ENCODE peak calls at places on chromosomes 6 and 20, in eight cellular contexts. One of them, this sample, is unnamed.

GRCh38 chr6:24743944-24744335 is 25.0 kb upstream of the C6orf62 start:
- DNase-seq in tibial artery: no peak
- DNase-seq in anterior cingulate cortex: no peak
- DNase-seq in activated CD8-positive, alpha-beta memory T cell treated with anti-CD3 and anti-CD28 coated beads for 24 hours: no peak
- DNase-seq in AG20443: no peak
- DNase-seq in RPMI7951: no peak
- DNase-seq in mucosa of gallbladder: no peak
- DNase-seq in stimulated activated CD4-positive, alpha-beta T cell treated with anti-CD3 and anti-CD28 coated beads, Interleukin-1b, Interleukin-23, amount 100 ng/mL, for 1 hour: no peak
- DNase-seq in this sample: no peak

GRCh38 chr20:57409316-57409671 is 18.1 kb downstream of the RBM38 start:
- DNase-seq in tibial artery: no peak
- DNase-seq in anterior cingulate cortex: no peak
- DNase-seq in activated CD8-positive, alpha-beta memory T cell treated with anti-CD3 and anti-CD28 coated beads for 24 hours: no peak
- DNase-seq in AG20443: no peak
- DNase-seq in RPMI7951: no peak
- DNase-seq in mucosa of gallbladder: no peak
- DNase-seq in stimulated activated CD4-positive, alpha-beta T cell treated with anti-CD3 and anti-CD28 coated beads, Interleukin-1b, Interleukin-23, amount 100 ng/mL, for 1 hour: no peak
- DNase-seq in this sample: no peak

GRCh38 chr6:32815996-32816395 is 806 bp downstream of the HLA-DOB start:
- DNase-seq in tibial artery: no peak
- DNase-seq in anterior cingulate cortex: no peak
- DNase-seq in activated CD8-positive, alpha-beta memory T cell treated with anti-CD3 and anti-CD28 coated beads for 24 hours: no peak
- DNase-seq in AG20443: no peak
- DNase-seq in RPMI7951: no peak
- DNase-seq in mucosa of gallbladder: no peak
- DNase-seq in stimulated activated CD4-positive, alpha-beta T cell treated with anti-CD3 and anti-CD28 coated beads, Interleukin-1b, Interleukin-23, amount 100 ng/mL, for 1 hour: no peak
- DNase-seq in this sample: no peak

GRCh38 chr6:140541288-140541687 is 1166.8 kb upstream of the CITED2 start:
- DNase-seq in tibial artery: no peak
- DNase-seq in anterior cingulate cortex: no peak
- DNase-seq in activated CD8-positive, alpha-beta memory T cell treated with anti-CD3 and anti-CD28 coated beads for 24 hours: no peak
- DNase-seq in AG20443: no peak
- DNase-seq in RPMI7951: peak; percentile 80
- DNase-seq in mucosa of gallbladder: no peak
- DNase-seq in stimulated activated CD4-positive, alpha-beta T cell treated with anti-CD3 and anti-CD28 coated beads, Interleukin-1b, Interleukin-23, amount 100 ng/mL, for 1 hour: no peak
- DNase-seq in this sample: no peak

GRCh38 chr6:96157018-96157565 is 141.3 kb downstream of the FUT9 start:
- DNase-seq in tibial artery: no peak
- DNase-seq in anterior cingulate cortex: no peak
- DNase-seq in activated CD8-positive, alpha-beta memory T cell treated with anti-CD3 and anti-CD28 coated beads for 24 hours: no peak
- DNase-seq in AG20443: no peak
- DNase-seq in RPMI7951: no peak
- DNase-seq in mucosa of gallbladder: no peak
- DNase-seq in stimulated activated CD4-positive, alpha-beta T cell treated with anti-CD3 and anti-CD28 coated beads, Interleukin-1b, Interleukin-23, amount 100 ng/mL, for 1 hour: no peak
- DNase-seq in this sample: no peak

GRCh38 chr6:44977406-44977740 is 350.8 kb upstream of the RUNX2 start:
- DNase-seq in tibial artery: no peak
- DNase-seq in anterior cingulate cortex: no peak
- DNase-seq in activated CD8-positive, alpha-beta memory T cell treated with anti-CD3 and anti-CD28 coated beads for 24 hours: no peak
- DNase-seq in AG20443: no peak
- DNase-seq in RPMI7951: no peak
- DNase-seq in mucosa of gallbladder: no peak
- DNase-seq in stimulated activated CD4-positive, alpha-beta T cell treated with anti-CD3 and anti-CD28 coated beads, Interleukin-1b, Interleukin-23, amount 100 ng/mL, for 1 hour: no peak
- DNase-seq in this sample: no peak

GRCh38 chr6:147930743-147931142 is 411.9 kb upstream of the SASH1 start:
- DNase-seq in tibial artery: no peak
- DNase-seq in anterior cingulate cortex: no peak
- DNase-seq in activated CD8-positive, alpha-beta memory T cell treated with anti-CD3 and anti-CD28 coated beads for 24 hours: no peak
- DNase-seq in AG20443: no peak
- DNase-seq in RPMI7951: no peak
- DNase-seq in mucosa of gallbladder: no peak
- DNase-seq in stimulated activated CD4-positive, alpha-beta T cell treated with anti-CD3 and anti-CD28 coated beads, Interleukin-1b, Interleukin-23, amount 100 ng/mL, for 1 hour: no peak
- DNase-seq in this sample: no peak

GRCh38 chr6:152221806-152222628 is 414.5 kb downstream of the ESR1 start:
- DNase-seq in tibial artery: no peak
- DNase-seq in anterior cingulate cortex: no peak
- DNase-seq in activated CD8-positive, alpha-beta memory T cell treated with anti-CD3 and anti-CD28 coated beads for 24 hours: no peak
- DNase-seq in AG20443: no peak
- DNase-seq in RPMI7951: no peak
- DNase-seq in mucosa of gallbladder: no peak
- DNase-seq in stimulated activated CD4-positive, alpha-beta T cell treated with anti-CD3 and anti-CD28 coated beads, Interleukin-1b, Interleukin-23, amount 100 ng/mL, for 1 hour: no peak
- DNase-seq in this sample: no peak

GRCh38 chr6:144314003-144314485 is 28.9 kb downstream of the UTRN start:
- DNase-seq in tibial artery: peak; percentile 75
- DNase-seq in anterior cingulate cortex: peak; percentile 22
- DNase-seq in activated CD8-positive, alpha-beta memory T cell treated with anti-CD3 and anti-CD28 coated beads for 24 hours: no peak
- DNase-seq in AG20443: peak; percentile 26
- DNase-seq in RPMI7951: no peak
- DNase-seq in mucosa of gallbladder: peak; percentile 61
- DNase-seq in stimulated activated CD4-positive, alpha-beta T cell treated with anti-CD3 and anti-CD28 coated beads, Interleukin-1b, Interleukin-23, amount 100 ng/mL, for 1 hour: no peak
- DNase-seq in this sample: peak; percentile 90

GRCh38 chr20:33900515-33901131 is 89.5 kb downstream of the CHMP4B start:
- DNase-seq in tibial artery: no peak
- DNase-seq in anterior cingulate cortex: no peak
- DNase-seq in activated CD8-positive, alpha-beta memory T cell treated with anti-CD3 and anti-CD28 coated beads for 24 hours: no peak
- DNase-seq in AG20443: no peak
- DNase-seq in RPMI7951: no peak
- DNase-seq in mucosa of gallbladder: no peak
- DNase-seq in stimulated activated CD4-positive, alpha-beta T cell treated with anti-CD3 and anti-CD28 coated beads, Interleukin-1b, Interleukin-23, amount 100 ng/mL, for 1 hour: no peak
- DNase-seq in this sample: no peak

GRCh38 chr6:7237653-7238190 is 75.3 kb downstream of the SSR1 start:
- DNase-seq in tibial artery: no peak
- DNase-seq in anterior cingulate cortex: no peak
- DNase-seq in activated CD8-positive, alpha-beta memory T cell treated with anti-CD3 and anti-CD28 coated beads for 24 hours: no peak
- DNase-seq in AG20443: no peak
- DNase-seq in RPMI7951: no peak
- DNase-seq in mucosa of gallbladder: no peak
- DNase-seq in stimulated activated CD4-positive, alpha-beta T cell treated with anti-CD3 and anti-CD28 coated beads, Interleukin-1b, Interleukin-23, amount 100 ng/mL, for 1 hour: no peak
- DNase-seq in this sample: no peak

GRCh38 chr6:157789861-157790260 is 33.2 kb upstream of the SNX9 start:
- DNase-seq in tibial artery: no peak
- DNase-seq in anterior cingulate cortex: no peak
- DNase-seq in activated CD8-positive, alpha-beta memory T cell treated with anti-CD3 and anti-CD28 coated beads for 24 hours: no peak
- DNase-seq in AG20443: no peak
- DNase-seq in RPMI7951: no peak
- DNase-seq in mucosa of gallbladder: no peak
- DNase-seq in stimulated activated CD4-positive, alpha-beta T cell treated with anti-CD3 and anti-CD28 coated beads, Interleukin-1b, Interleukin-23, amount 100 ng/mL, for 1 hour: no peak
- DNase-seq in this sample: no peak

GRCh38 chr6:36755435-36756348 is 58.1 kb downstream of the RAB44 start:
- DNase-seq in tibial artery: no peak
- DNase-seq in anterior cingulate cortex: no peak
- DNase-seq in activated CD8-positive, alpha-beta memory T cell treated with anti-CD3 and anti-CD28 coated beads for 24 hours: peak; percentile 82
- DNase-seq in AG20443: no peak
- DNase-seq in RPMI7951: peak; percentile 58
- DNase-seq in mucosa of gallbladder: no peak
- DNase-seq in stimulated activated CD4-positive, alpha-beta T cell treated with anti-CD3 and anti-CD28 coated beads, Interleukin-1b, Interleukin-23, amount 100 ng/mL, for 1 hour: peak; percentile 42
- DNase-seq in this sample: peak; percentile 94

GRCh38 chr6:170243791-170244291 is 47.0 kb downstream of the DLL1 start:
- DNase-seq in tibial artery: no peak
- DNase-seq in anterior cingulate cortex: peak; percentile 58
- DNase-seq in activated CD8-positive, alpha-beta memory T cell treated with anti-CD3 and anti-CD28 coated beads for 24 hours: no peak
- DNase-seq in AG20443: peak; percentile 42
- DNase-seq in RPMI7951: no peak
- DNase-seq in mucosa of gallbladder: no peak
- DNase-seq in stimulated activated CD4-positive, alpha-beta T cell treated with anti-CD3 and anti-CD28 coated beads, Interleukin-1b, Interleukin-23, amount 100 ng/mL, for 1 hour: no peak
- DNase-seq in this sample: no peak

GRCh38 chr6:20811112-20811746 is 277.0 kb downstream of the CDKAL1 start:
- DNase-seq in tibial artery: no peak
- DNase-seq in anterior cingulate cortex: no peak
- DNase-seq in activated CD8-positive, alpha-beta memory T cell treated with anti-CD3 and anti-CD28 coated beads for 24 hours: no peak
- DNase-seq in AG20443: peak; percentile 82
- DNase-seq in RPMI7951: peak; percentile 93
- DNase-seq in mucosa of gallbladder: no peak
- DNase-seq in stimulated activated CD4-positive, alpha-beta T cell treated with anti-CD3 and anti-CD28 coated beads, Interleukin-1b, Interleukin-23, amount 100 ng/mL, for 1 hour: no peak
- DNase-seq in this sample: peak; percentile 95

GRCh38 chr6:107102414-107102805 is 12.9 kb downstream of the BEND3 start:
- DNase-seq in tibial artery: no peak
- DNase-seq in anterior cingulate cortex: no peak
- DNase-seq in activated CD8-positive, alpha-beta memory T cell treated with anti-CD3 and anti-CD28 coated beads for 24 hours: no peak
- DNase-seq in AG20443: no peak
- DNase-seq in RPMI7951: no peak
- DNase-seq in mucosa of gallbladder: no peak
- DNase-seq in stimulated activated CD4-positive, alpha-beta T cell treated with anti-CD3 and anti-CD28 coated beads, Interleukin-1b, Interleukin-23, amount 100 ng/mL, for 1 hour: no peak
- DNase-seq in this sample: no peak

GRCh38 chr6:96124778-96125177 is 109.0 kb downstream of the FUT9 start:
- DNase-seq in tibial artery: no peak
- DNase-seq in anterior cingulate cortex: no peak
- DNase-seq in activated CD8-positive, alpha-beta memory T cell treated with anti-CD3 and anti-CD28 coated beads for 24 hours: no peak
- DNase-seq in AG20443: no peak
- DNase-seq in RPMI7951: no peak
- DNase-seq in mucosa of gallbladder: no peak
- DNase-seq in stimulated activated CD4-positive, alpha-beta T cell treated with anti-CD3 and anti-CD28 coated beads, Interleukin-1b, Interleukin-23, amount 100 ng/mL, for 1 hour: no peak
- DNase-seq in this sample: no peak

GRCh38 chr20:5044075-5044620 is 42.8 kb upstream of the SLC23A2 start:
- DNase-seq in tibial artery: no peak
- DNase-seq in anterior cingulate cortex: no peak
- DNase-seq in activated CD8-positive, alpha-beta memory T cell treated with anti-CD3 and anti-CD28 coated beads for 24 hours: no peak
- DNase-seq in AG20443: no peak
- DNase-seq in RPMI7951: no peak
- DNase-seq in mucosa of gallbladder: no peak
- DNase-seq in stimulated activated CD4-positive, alpha-beta T cell treated with anti-CD3 and anti-CD28 coated beads, Interleukin-1b, Interleukin-23, amount 100 ng/mL, for 1 hour: no peak
- DNase-seq in this sample: no peak